ENCODE peak calls at places on chromosomes 11 and 22, in ten cellular contexts. One of them, this sample, is unnamed.

GRCh38 chr11:76025068-76025467 is 181.2 kb downstream of the WNT11 start:
- DNase-seq in frontal cortex: no peak
- DNase-seq in M059J: peak
- DNase-seq in stimulated activated naive CD8-positive, alpha-beta T cell treated with anti-CD3 and anti-CD28 coated beads, Interleukin-15, amount 100 ng/mL, for 72 hours: no peak
- DNase-seq in CD4-positive, CD25-positive, alpha-beta regulatory T cell: no peak
- DNase-seq in iPS DF 19.7: no peak
- DNase-seq in cardiac septum: no peak
- DNase-seq in CD8-positive, alpha-beta memory T cell: no peak
- DNase-seq in germinal center: no peak
- DNase-seq in GDM1: no peak
- DNase-seq in this sample: no peak

GRCh38 chr11:69101100-69101791 is 52.5 kb downstream of the TPCN2 start:
- DNase-seq in GDM1: peak
- DNase-seq in M059J: peak
- DNase-seq in germinal center: peak
- DNase-seq in frontal cortex: peak
- DNase-seq in CD8-positive, alpha-beta memory T cell: peak
- DNase-seq in iPS DF 19.7: peak
- DNase-seq in stimulated activated naive CD8-positive, alpha-beta T cell treated with anti-CD3 and anti-CD28 coated beads, Interleukin-15, amount 100 ng/mL, for 72 hours: peak
- DNase-seq in cardiac septum: no peak
- DNase-seq in CD4-positive, CD25-positive, alpha-beta regulatory T cell: peak
- DNase-seq in this sample: peak

GRCh38 chr22:32073823-32074380 is 30.8 kb downstream of the SLC5A1 start:
- DNase-seq in cardiac septum: no peak
- DNase-seq in frontal cortex: no peak
- DNase-seq in stimulated activated naive CD8-positive, alpha-beta T cell treated with anti-CD3 and anti-CD28 coated beads, Interleukin-15, amount 100 ng/mL, for 72 hours: no peak
- DNase-seq in M059J: no peak
- DNase-seq in germinal center: no peak
- DNase-seq in iPS DF 19.7: no peak
- DNase-seq in GDM1: no peak
- DNase-seq in CD4-positive, CD25-positive, alpha-beta regulatory T cell: no peak
- DNase-seq in CD8-positive, alpha-beta memory T cell: no peak
- DNase-seq in this sample: no peak

GRCh38 chr11:723120-723883 is 17.3 kb downstream of the EPS8L2 start:
- DNase-seq in CD4-positive, CD25-positive, alpha-beta regulatory T cell: peak
- DNase-seq in stimulated activated naive CD8-positive, alpha-beta T cell treated with anti-CD3 and anti-CD28 coated beads, Interleukin-15, amount 100 ng/mL, for 72 hours: no peak
- DNase-seq in GDM1: peak
- DNase-seq in cardiac septum: no peak
- DNase-seq in iPS DF 19.7: no peak
- DNase-seq in M059J: peak
- DNase-seq in germinal center: peak
- DNase-seq in CD8-positive, alpha-beta memory T cell: peak
- DNase-seq in frontal cortex: peak
- DNase-seq in this sample: no peak

GRCh38 chr22:33952776-33953175 is 32.5 kb upstream of the LARGE1 start:
- DNase-seq in cardiac septum: no peak
- DNase-seq in M059J: no peak
- DNase-seq in stimulated activated naive CD8-positive, alpha-beta T cell treated with anti-CD3 and anti-CD28 coated beads, Interleukin-15, amount 100 ng/mL, for 72 hours: no peak
- DNase-seq in CD8-positive, alpha-beta memory T cell: no peak
- DNase-seq in frontal cortex: no peak
- DNase-seq in germinal center: no peak
- DNase-seq in GDM1: no peak
- DNase-seq in iPS DF 19.7: no peak
- DNase-seq in CD4-positive, CD25-positive, alpha-beta regulatory T cell: no peak
- DNase-seq in this sample: no peak

GRCh38 chr11:63999349-64000025 is 13.2 kb downstream of the OTUB1 start:
- DNase-seq in CD4-positive, CD25-positive, alpha-beta regulatory T cell: peak
- DNase-seq in iPS DF 19.7: no peak
- DNase-seq in cardiac septum: no peak
- DNase-seq in CD8-positive, alpha-beta memory T cell: peak
- DNase-seq in GDM1: no peak
- DNase-seq in stimulated activated naive CD8-positive, alpha-beta T cell treated with anti-CD3 and anti-CD28 coated beads, Interleukin-15, amount 100 ng/mL, for 72 hours: peak
- DNase-seq in germinal center: peak
- DNase-seq in M059J: no peak
- DNase-seq in frontal cortex: peak
- DNase-seq in this sample: no peak

GRCh38 chr11:94855666-94856065 is 87.5 kb downstream of the AMOTL1 start:
- DNase-seq in frontal cortex: no peak
- DNase-seq in GDM1: no peak
- DNase-seq in iPS DF 19.7: no peak
- DNase-seq in cardiac septum: no peak
- DNase-seq in germinal center: no peak
- DNase-seq in CD8-positive, alpha-beta memory T cell: no peak
- DNase-seq in M059J: no peak
- DNase-seq in CD4-positive, CD25-positive, alpha-beta regulatory T cell: no peak
- DNase-seq in stimulated activated naive CD8-positive, alpha-beta T cell treated with anti-CD3 and anti-CD28 coated beads, Interleukin-15, amount 100 ng/mL, for 72 hours: no peak
- DNase-seq in this sample: no peak

GRCh38 chr11:69358398-69359080 is 64.6 kb downstream of the MYEOV start:
- DNase-seq in CD4-positive, CD25-positive, alpha-beta regulatory T cell: no peak
- DNase-seq in cardiac septum: peak
- DNase-seq in germinal center: no peak
- DNase-seq in stimulated activated naive CD8-positive, alpha-beta T cell treated with anti-CD3 and anti-CD28 coated beads, Interleukin-15, amount 100 ng/mL, for 72 hours: no peak
- DNase-seq in M059J: no peak
- DNase-seq in CD8-positive, alpha-beta memory T cell: no peak
- DNase-seq in frontal cortex: no peak
- DNase-seq in iPS DF 19.7: no peak
- DNase-seq in GDM1: no peak
- DNase-seq in this sample: no peak

GRCh38 chr22:42440728-42441127 is 8.5 kb upstream of the NFAM1 start:
- DNase-seq in frontal cortex: no peak
- DNase-seq in germinal center: no peak
- DNase-seq in GDM1: no peak
- DNase-seq in M059J: no peak
- DNase-seq in stimulated activated naive CD8-positive, alpha-beta T cell treated with anti-CD3 and anti-CD28 coated beads, Interleukin-15, amount 100 ng/mL, for 72 hours: no peak
- DNase-seq in iPS DF 19.7: no peak
- DNase-seq in CD8-positive, alpha-beta memory T cell: no peak
- DNase-seq in cardiac septum: no peak
- DNase-seq in CD4-positive, CD25-positive, alpha-beta regulatory T cell: no peak
- DNase-seq in this sample: no peak

GRCh38 chr11:68682531-68682931 is 1.8 kb upstream of the GAL start:
- DNase-seq in GDM1: no peak
- DNase-seq in M059J: no peak
- DNase-seq in cardiac septum: peak
- DNase-seq in stimulated activated naive CD8-positive, alpha-beta T cell treated with anti-CD3 and anti-CD28 coated beads, Interleukin-15, amount 100 ng/mL, for 72 hours: no peak
- DNase-seq in CD4-positive, CD25-positive, alpha-beta regulatory T cell: no peak
- DNase-seq in germinal center: no peak
- DNase-seq in iPS DF 19.7: no peak
- DNase-seq in frontal cortex: no peak
- DNase-seq in CD8-positive, alpha-beta memory T cell: no peak
- DNase-seq in this sample: no peak

GRCh38 chr11:1742869-1743586 is 7.4 kb downstream of the IFITM10 start:
- DNase-seq in stimulated activated naive CD8-positive, alpha-beta T cell treated with anti-CD3 and anti-CD28 coated beads, Interleukin-15, amount 100 ng/mL, for 72 hours: no peak
- DNase-seq in CD8-positive, alpha-beta memory T cell: no peak
- DNase-seq in M059J: no peak
- DNase-seq in GDM1: no peak
- DNase-seq in frontal cortex: no peak
- DNase-seq in iPS DF 19.7: no peak
- DNase-seq in cardiac septum: no peak
- DNase-seq in CD4-positive, CD25-positive, alpha-beta regulatory T cell: no peak
- DNase-seq in germinal center: no peak
- DNase-seq in this sample: no peak

GRCh38 chr11:48184452-48184851 is 32.2 kb upstream of the OR4B1 start:
- DNase-seq in iPS DF 19.7: no peak
- DNase-seq in M059J: no peak
- DNase-seq in germinal center: no peak
- DNase-seq in frontal cortex: no peak
- DNase-seq in stimulated activated naive CD8-positive, alpha-beta T cell treated with anti-CD3 and anti-CD28 coated beads, Interleukin-15, amount 100 ng/mL, for 72 hours: no peak
- DNase-seq in CD4-positive, CD25-positive, alpha-beta regulatory T cell: no peak
- DNase-seq in CD8-positive, alpha-beta memory T cell: no peak
- DNase-seq in GDM1: no peak
- DNase-seq in cardiac septum: no peak
- DNase-seq in this sample: no peak

GRCh38 chr22:50267591-50268390 is 2.4 kb downstream of the MAPK11 start:
- DNase-seq in frontal cortex: peak
- DNase-seq in GDM1: no peak
- DNase-seq in germinal center: peak
- DNase-seq in M059J: no peak
- DNase-seq in stimulated activated naive CD8-positive, alpha-beta T cell treated with anti-CD3 and anti-CD28 coated beads, Interleukin-15, amount 100 ng/mL, for 72 hours: no peak
- DNase-seq in cardiac septum: no peak
- DNase-seq in CD4-positive, CD25-positive, alpha-beta regulatory T cell: peak
- DNase-seq in CD8-positive, alpha-beta memory T cell: peak
- DNase-seq in iPS DF 19.7: no peak
- DNase-seq in this sample: no peak

GRCh38 chr11:118338637-118339061 is 3.9 kb downstream of the CD3D start:
- DNase-seq in GDM1: peak
- DNase-seq in CD4-positive, CD25-positive, alpha-beta regulatory T cell: peak
- DNase-seq in CD8-positive, alpha-beta memory T cell: peak
- DNase-seq in cardiac septum: no peak
- DNase-seq in germinal center: peak
- DNase-seq in iPS DF 19.7: no peak
- DNase-seq in frontal cortex: no peak
- DNase-seq in stimulated activated naive CD8-positive, alpha-beta T cell treated with anti-CD3 and anti-CD28 coated beads, Interleukin-15, amount 100 ng/mL, for 72 hours: peak
- DNase-seq in M059J: peak
- DNase-seq in this sample: peak

GRCh38 chr11:112400615-112401014 is 140.0 kb upstream of the PLET1 start:
- DNase-seq in CD4-positive, CD25-positive, alpha-beta regulatory T cell: no peak
- DNase-seq in frontal cortex: no peak
- DNase-seq in CD8-positive, alpha-beta memory T cell: no peak
- DNase-seq in germinal center: no peak
- DNase-seq in iPS DF 19.7: no peak
- DNase-seq in GDM1: no peak
- DNase-seq in M059J: no peak
- DNase-seq in cardiac septum: no peak
- DNase-seq in stimulated activated naive CD8-positive, alpha-beta T cell treated with anti-CD3 and anti-CD28 coated beads, Interleukin-15, amount 100 ng/mL, for 72 hours: no peak
- DNase-seq in this sample: no peak

This sample was measured in GM18507.